ENCODE peak calls at places on chromosomes 4 and X, in eight cellular contexts. M is right lobe of liver, L is kidney, E is omental fat pad, G is lower leg skin, Q is nephron progenitor cell, Z is B cell, J is heart left ventricle. H is an unnamed sample.

GRCh38 chr4:17511950-17512795 is at the start of gene QDPR:
- DNase-seq in M (peak; percentile 94), Q (peak; percentile 91), E (peak; percentile 26), J (peak; percentile 88), Z (peak; percentile 60), G (peak; percentile 26), L (peak; percentile 93), H (peak; percentile 80)

GRCh38 chrX:118773782-118774181 is 46.4 kb downstream of the IL13RA1 start:
- DNase-seq in Q (no peak), M (no peak), G (no peak), Z (no peak), J (no peak), E (no peak), L (no peak), H (no peak)

GRCh38 chr4:126213996-126214395 is 899.2 kb downstream of the FAT4 start:
- DNase-seq in J (no peak), E (no peak), L (no peak), Q (no peak), M (no peak), G (no peak), Z (no peak), H (no peak)

GRCh38 chrX:65668362-65669310 is 1.2 kb downstream of the MSN start:
- DNase-seq in G (peak; percentile 53), M (peak; percentile 68), L (peak; percentile 89), J (peak; percentile 87), Z (peak; percentile 66), Q (peak; percentile 16), E (no peak), H (no peak)

GRCh38 chrX:153981771-153982533 is 9.4 kb downstream of the TMEM187 start:
- DNase-seq in Q (no peak), M (no peak), L (no peak), E (no peak), G (peak; percentile 54), Z (no peak), J (no peak), H (no peak)

GRCh38 chr4:1763550-1764080 is 29.5 kb upstream of the FGFR3 start:
- DNase-seq in Z (no peak), Q (peak; percentile 53), G (no peak), J (no peak), M (no peak), E (no peak), L (no peak), H (no peak)

GRCh38 chrX:13689519-13690211 is 737 bp downstream of the RAB9A start:
- DNase-seq in E (no peak), G (no peak), J (no peak), L (no peak), Q (no peak), M (no peak), Z (no peak), H (peak; percentile 39)

GRCh38 chr4:105878668-105879067 is 16.6 kb upstream of the NPNT start:
- DNase-seq in Q (no peak), G (no peak), L (no peak), Z (no peak), M (no peak), J (peak; percentile 27), E (no peak), H (no peak)

GRCh38 chr4:99390060-99390459 is 37.5 kb upstream of the ADH1C start:
- DNase-seq in Z (no peak), G (no peak), E (no peak), L (no peak), Q (no peak), J (no peak), M (no peak), H (no peak)

GRCh38 chr4:6781113-6781512 is 1.4 kb upstream of the KIAA0232 start:
- DNase-seq in J (peak; percentile 60), L (no peak), E (no peak), Z (no peak), M (no peak), Q (no peak), G (no peak), H (no peak)

GRCh38 chr4:149409186-149410056 is 406.2 kb downstream of the IQCM start:
- DNase-seq in J (peak; percentile 78), Z (no peak), E (peak; percentile 23), M (no peak), Q (no peak), G (peak; percentile 13), L (peak; percentile 35), H (no peak)

GRCh38 chr4:60952921-60953320 is 247.2 kb upstream of the ADGRL3 start:
- DNase-seq in E (no peak), J (no peak), Z (no peak), Q (no peak), M (no peak), G (no peak), L (no peak), H (no peak)

GRCh38 chr4:183255487-183255886 is 64.6 kb downstream of the CLDN22 start:
- DNase-seq in G (no peak), M (no peak), L (no peak), E (no peak), Q (no peak), J (no peak), Z (no peak), H (no peak)

GRCh38 chr4:133823177-133823576 is 378.4 kb downstream of the PABPC4L start:
- DNase-seq in Q (no peak), Z (no peak), G (no peak), J (no peak), E (no peak), M (no peak), L (no peak), H (no peak)

DNA sequence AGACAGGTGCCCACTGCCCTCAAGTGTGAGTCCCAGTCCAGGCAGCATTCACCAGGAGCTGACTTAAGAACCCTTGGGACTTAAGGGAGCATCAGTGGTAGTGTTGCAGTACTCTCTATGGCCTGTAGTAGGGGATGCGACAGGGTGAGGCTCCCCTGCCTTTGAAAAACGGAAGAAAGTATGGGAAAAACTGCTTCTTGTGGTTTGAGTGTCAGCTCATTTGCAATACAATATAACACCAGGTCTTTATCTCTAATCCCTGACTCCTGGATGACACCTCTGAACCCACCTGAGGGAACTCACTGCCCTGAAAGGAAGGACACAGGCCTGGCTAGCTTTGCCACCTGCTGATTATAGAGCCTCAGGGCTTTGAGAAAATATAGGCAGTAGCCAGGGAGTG is 176.0 kb downstream of the SMARCA1 start:
- DNase-seq in J (no peak), G (no peak), E (no peak), L (no peak), M (no peak), Q (no peak), Z (no peak), H (no peak)
- TF ChIP-seq CTCF in J (no peak), G (no peak), E (no peak), L (no peak), M (no peak), Q (peak; percentile 10), Z (no peak), H (no peak)

GRCh38 chrX:109926743-109927662 is 75.9 kb upstream of the TMEM164 start:
- DNase-seq in L (no peak), J (no peak), Q (no peak), G (no peak), Z (no peak), M (no peak), E (no peak), H (no peak)

GRCh38 chrX:109925656-109926055 is 77.3 kb upstream of the TMEM164 start:
- DNase-seq in G (no peak), L (no peak), J (no peak), Q (no peak), Z (no peak), E (no peak), M (no peak), H (no peak)

GRCh38 chrX:109928596-109929335 is 74.1 kb upstream of the TMEM164 start:
- DNase-seq in Z (no peak), J (no peak), Q (no peak), E (no peak), G (no peak), M (no peak), L (no peak), H (no peak)

GRCh38 chrX:109926118-109926517 is 76.8 kb upstream of the TMEM164 start:
- DNase-seq in J (no peak), M (no peak), Q (no peak), L (no peak), G (no peak), Z (no peak), E (no peak), H (no peak)

DNA sequence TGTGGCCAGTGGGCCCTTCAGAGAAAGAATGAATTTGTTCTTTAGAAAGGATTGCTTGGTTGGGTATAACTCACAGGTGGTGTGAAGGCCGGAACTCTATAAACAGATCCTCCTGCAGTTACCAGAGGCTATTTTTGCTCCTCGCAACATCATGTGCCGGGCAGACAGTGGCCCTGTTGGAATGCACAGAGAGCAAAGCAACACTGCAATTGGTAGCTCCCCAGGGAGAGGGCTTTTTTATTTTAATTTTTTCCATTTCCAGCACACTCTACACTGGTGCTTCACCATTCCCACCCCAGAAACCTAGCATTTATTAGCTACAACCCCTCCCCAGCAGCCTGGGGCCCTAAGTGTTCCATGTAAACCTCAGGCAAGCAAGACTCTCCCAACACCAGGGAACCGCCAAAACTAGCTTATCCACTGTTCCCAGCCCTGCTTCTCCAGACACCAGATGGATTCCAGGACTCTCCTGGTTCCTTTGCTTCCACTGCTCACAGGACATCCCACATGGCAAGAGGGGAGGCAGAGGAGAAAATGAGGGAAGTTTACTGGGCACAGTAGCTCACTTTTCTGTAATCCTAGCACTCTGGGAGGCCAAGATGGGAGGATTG is 75.1 kb upstream of the TMEM164 start:
- DNase-seq in M (no peak), G (no peak), J (peak; percentile 45), Q (no peak), Z (no peak), E (no peak), L (no peak), H (no peak)
- TF ChIP-seq CTCF in M (no peak), G (no peak), J (no peak), Q (no peak), Z (no peak), E (no peak), L (no peak), H (no peak)

GRCh38 chr4:39978904-39979303 is 1.2 kb upstream of the PDS5A start:
- DNase-seq in L (no peak), G (no peak), M (no peak), J (no peak), Z (no peak), Q (no peak), E (no peak), H (no peak)
- TF ChIP-seq CTCF in L (no peak), G (no peak), M (no peak), J (no peak), Z (no peak), Q (no peak), E (no peak), H (no peak)

DNA sequence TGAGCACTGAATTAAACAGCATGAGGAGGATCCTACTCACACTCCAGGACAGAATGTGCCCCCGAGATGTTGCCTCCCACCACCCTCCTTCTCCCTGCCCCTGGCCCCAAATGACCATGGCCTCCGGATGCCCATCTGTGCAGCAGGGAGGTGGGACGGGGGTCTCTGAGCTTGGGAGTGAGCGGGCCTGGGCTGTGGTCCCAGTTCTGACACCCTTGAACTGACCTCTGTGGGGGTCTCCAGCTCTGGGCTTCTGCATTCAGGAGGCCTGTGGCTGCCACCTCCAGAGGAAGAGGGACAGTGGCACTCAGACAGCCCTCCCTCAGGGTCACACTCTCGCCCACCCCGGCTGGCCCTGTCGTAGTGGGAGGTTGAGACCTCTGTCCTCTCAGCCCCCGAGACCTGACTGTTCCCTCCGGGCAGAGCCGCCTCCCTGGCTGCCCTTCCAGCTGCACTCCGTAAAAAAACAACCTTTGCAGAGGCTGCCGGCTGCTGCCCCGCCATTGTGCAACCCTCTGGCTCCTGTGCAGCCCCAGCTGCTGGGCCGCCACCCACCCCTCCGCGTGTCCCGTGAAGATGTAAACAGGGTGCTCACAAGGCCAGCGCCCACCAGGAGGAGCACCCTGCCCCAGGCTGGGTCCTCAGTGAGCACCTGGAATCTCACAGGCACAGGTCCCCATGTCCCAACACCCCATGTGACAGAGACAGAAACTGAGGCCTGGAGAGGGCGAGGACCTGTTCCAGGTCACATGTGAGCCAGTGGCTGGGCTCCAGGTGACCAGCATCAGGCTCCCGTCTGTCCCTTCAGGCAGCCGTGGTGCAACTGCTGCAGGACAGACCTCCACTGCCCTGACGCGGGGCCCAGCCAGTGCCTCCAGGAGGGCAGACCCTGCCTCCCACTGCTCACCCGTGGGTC is 39.6 kb downstream of the HTRA3 start:
- DNase-seq in E (no peak), G (peak; percentile 39), J (peak; percentile 70), M (peak; percentile 53), L (peak; percentile 74), Z (peak; percentile 9), Q (no peak), H (no peak)
- TF ChIP-seq CTCF in E (no peak), G (no peak), J (peak; percentile 13), M (no peak), L (no peak), Z (no peak), Q (no peak), H (no peak)

H was measured in mesothelial cell of epicardium.